ENCODE peak calls at places on chromosomes 3 and 15, in five cellular contexts. One of them, this sample, is unnamed.
A peak's percentile ranks its signal among the peaks of the same experiment; 100 is the strongest.

GRCh38 chr3:129047553-129047839 is 13.1 kb upstream of the GP9 start:
- DNase-seq in CD8-positive, alpha-beta memory T cell: no peak
- DNase-seq in psoas muscle: no peak
- DNase-seq in ovary: no peak
- DNase-seq in fibroblast of lung: no peak
- DNase-seq in this sample: no peak

GRCh38 chr3:137047240-137047639 is 89.5 kb downstream of the IL20RB start:
- DNase-seq in CD8-positive, alpha-beta memory T cell: no peak
- DNase-seq in psoas muscle: no peak
- DNase-seq in ovary: no peak
- DNase-seq in fibroblast of lung: no peak
- DNase-seq in this sample: no peak

GRCh38 chr15:53272116-53272515 is 482.0 kb upstream of the ONECUT1 start:
- DNase-seq in CD8-positive, alpha-beta memory T cell: no peak
- DNase-seq in psoas muscle: no peak
- DNase-seq in ovary: no peak
- DNase-seq in fibroblast of lung: no peak
- DNase-seq in this sample: no peak

GRCh38 chr3:64267774-64268604 is 42.7 kb upstream of the PRICKLE2 start:
- DNase-seq in CD8-positive, alpha-beta memory T cell: no peak
- DNase-seq in psoas muscle: peak; percentile 76
- DNase-seq in ovary: peak; percentile 70
- DNase-seq in fibroblast of lung: peak; percentile 78
- DNase-seq in this sample: peak; percentile 83

GRCh38 chr3:48412375-48413001 is 17.4 kb downstream of the PLXNB1 start:
- DNase-seq in CD8-positive, alpha-beta memory T cell: no peak
- DNase-seq in psoas muscle: peak; percentile 23
- DNase-seq in ovary: peak; percentile 31
- DNase-seq in fibroblast of lung: no peak
- DNase-seq in this sample: no peak

GRCh38 chr15:29825205-29825604 is 2.9 kb upstream of the TJP1 start:
- DNase-seq in CD8-positive, alpha-beta memory T cell: peak; percentile 80
- DNase-seq in psoas muscle: no peak
- DNase-seq in ovary: no peak
- DNase-seq in fibroblast of lung: no peak
- DNase-seq in this sample: no peak

GRCh38 chr3:9778102-9778501 is 8.4 kb upstream of the CAMK1 start:
- DNase-seq in CD8-positive, alpha-beta memory T cell: no peak
- DNase-seq in psoas muscle: peak; percentile 61
- DNase-seq in ovary: no peak
- DNase-seq in fibroblast of lung: peak; percentile 52
- DNase-seq in this sample: no peak

GRCh38 chr3:81888822-81889557 is 127.5 kb upstream of the GBE1 start:
- DNase-seq in CD8-positive, alpha-beta memory T cell: no peak
- DNase-seq in psoas muscle: no peak
- DNase-seq in ovary: no peak
- DNase-seq in fibroblast of lung: peak; percentile 66
- DNase-seq in this sample: no peak

GRCh38 chr15:89104172-89104564 is 15.9 kb downstream of the ABHD2 start:
- DNase-seq in CD8-positive, alpha-beta memory T cell: no peak
- DNase-seq in psoas muscle: peak; percentile 82
- DNase-seq in ovary: no peak
- DNase-seq in fibroblast of lung: peak; percentile 77
- DNase-seq in this sample: no peak

GRCh38 chr15:89101302-89102191 is 13.3 kb downstream of the ABHD2 start:
- DNase-seq in CD8-positive, alpha-beta memory T cell: no peak
- DNase-seq in psoas muscle: peak; percentile 87
- DNase-seq in ovary: peak; percentile 80
- DNase-seq in fibroblast of lung: peak; percentile 95
- DNase-seq in this sample: peak; percentile 91

GRCh38 chr15:89106200-89106599 is 17.9 kb downstream of the ABHD2 start:
- DNase-seq in CD8-positive, alpha-beta memory T cell: no peak
- DNase-seq in psoas muscle: no peak
- DNase-seq in ovary: no peak
- DNase-seq in fibroblast of lung: no peak
- DNase-seq in this sample: no peak

GRCh38 chr15:89105147-89105546 is 16.9 kb downstream of the ABHD2 start:
- DNase-seq in CD8-positive, alpha-beta memory T cell: no peak
- DNase-seq in psoas muscle: no peak
- DNase-seq in ovary: no peak
- DNase-seq in fibroblast of lung: peak; percentile 96
- DNase-seq in this sample: no peak

DNA sequence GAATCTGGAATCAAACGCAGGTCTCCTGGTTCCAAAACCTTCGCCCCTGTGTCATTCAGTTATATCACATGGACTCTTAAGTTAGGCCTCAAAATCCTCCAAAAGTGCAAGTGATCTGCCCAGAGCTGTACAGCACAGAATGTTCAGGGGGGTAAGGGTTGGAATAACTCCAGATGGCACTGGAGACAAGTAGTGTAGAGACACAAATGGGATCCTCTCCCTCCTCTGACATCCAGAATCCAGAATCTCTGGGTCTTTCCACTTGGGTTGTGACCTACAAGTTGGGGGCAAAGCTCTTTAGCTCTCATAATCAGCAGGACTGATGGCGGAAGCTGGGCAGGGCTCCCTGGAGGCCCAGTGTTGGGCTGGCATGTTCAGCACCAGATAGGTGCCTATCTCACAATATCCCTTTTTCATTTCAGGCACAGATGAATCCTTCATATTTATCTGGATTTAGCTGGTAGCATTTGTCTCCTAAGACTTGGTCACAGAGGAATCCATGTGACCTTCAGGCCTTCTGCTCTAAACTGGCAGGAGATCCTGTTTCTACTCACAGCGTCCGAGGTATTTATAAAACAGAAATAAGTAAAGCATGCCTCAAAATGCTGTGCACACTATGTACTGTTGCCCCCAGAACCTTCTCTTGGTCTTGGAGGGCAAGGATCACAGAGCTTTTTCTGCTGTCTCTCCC is 15.4 kb downstream of the ABHD2 start:
- DNase-seq in CD8-positive, alpha-beta memory T cell: no peak
- DNase-seq in psoas muscle: no peak
- DNase-seq in ovary: no peak
- DNase-seq in fibroblast of lung: no peak
- DNase-seq in this sample: no peak
- H3K4me1 ChIP-seq in CD8-positive, alpha-beta memory T cell: no peaks in the 10 kb centered on the region
- H3K4me1 ChIP-seq in psoas muscle: peaks cover 89% of the 10 kb centered on the region
- H3K4me1 ChIP-seq in ovary: peaks cover 37% of the 10 kb centered on the region
- H3K4me1 ChIP-seq in fibroblast of lung: peaks cover 50% of the 10 kb centered on the region
- H3K4me1 ChIP-seq in this sample: no peaks in the 10 kb centered on the region

DNA sequence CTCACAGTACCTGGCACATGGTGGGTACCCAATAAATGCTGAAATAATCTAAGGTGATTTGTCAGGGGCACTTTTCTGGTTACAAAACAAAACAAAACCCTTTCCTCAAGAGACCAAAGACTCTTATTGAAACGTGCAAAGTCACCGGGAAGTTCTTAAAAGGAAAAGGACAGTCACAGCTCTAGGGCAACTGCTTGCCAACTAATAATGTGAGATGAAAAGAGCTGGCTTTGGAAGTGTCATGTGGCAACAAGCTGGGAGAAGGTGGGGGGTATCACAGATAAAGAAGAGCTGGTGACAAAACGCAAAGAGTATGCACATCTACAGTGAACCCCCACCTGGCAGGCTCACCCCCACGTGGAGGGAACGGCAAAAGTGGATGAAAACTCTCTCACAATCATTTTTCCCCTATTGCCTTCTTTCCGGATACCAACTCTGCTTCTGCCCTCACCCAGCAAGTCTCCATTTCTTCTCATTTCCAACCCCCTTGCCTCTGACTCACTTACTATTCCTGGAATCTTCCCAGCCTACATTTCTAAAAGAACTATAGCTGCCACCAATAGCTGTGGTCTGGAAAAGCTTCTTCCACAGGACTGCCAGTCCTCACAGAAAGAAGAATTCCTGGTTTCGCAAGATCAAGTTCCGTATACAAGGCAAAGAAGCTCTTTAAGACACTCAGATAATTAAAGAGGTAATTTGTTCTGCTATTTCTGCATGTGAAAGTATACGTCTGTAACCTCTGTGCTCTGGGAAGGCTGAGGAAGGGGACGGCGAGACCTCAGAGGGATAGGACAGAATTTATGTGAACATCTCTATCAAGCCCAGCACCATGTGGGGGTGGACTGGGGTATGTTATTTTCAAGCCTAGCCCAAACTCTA is 21.8 kb upstream of the ANPEP start:
- DNase-seq in CD8-positive, alpha-beta memory T cell: no peak
- DNase-seq in psoas muscle: no peak
- DNase-seq in ovary: no peak
- DNase-seq in fibroblast of lung: peak; percentile 96
- DNase-seq in this sample: peak; percentile 55
- H3K4me1 ChIP-seq in CD8-positive, alpha-beta memory T cell: no peaks in the 10 kb centered on the region
- H3K4me1 ChIP-seq in psoas muscle: peaks cover 25% of the 10 kb centered on the region
- H3K4me1 ChIP-seq in ovary: no peaks in the 10 kb centered on the region
- H3K4me1 ChIP-seq in fibroblast of lung: peaks cover 22% of the 10 kb centered on the region
- H3K4me1 ChIP-seq in this sample: no peaks in the 10 kb centered on the region

GRCh38 chr15:66738116-66738515 is 36.1 kb downstream of the SMAD6 start:
- DNase-seq in CD8-positive, alpha-beta memory T cell: no peak
- DNase-seq in psoas muscle: no peak
- DNase-seq in ovary: peak; percentile 15
- DNase-seq in fibroblast of lung: no peak
- DNase-seq in this sample: no peak
- H3K4me1 ChIP-seq in CD8-positive, alpha-beta memory T cell: no peaks in the 10 kb centered on the region
- H3K4me1 ChIP-seq in psoas muscle: peaks cover 8% of the 10 kb centered on the region
- H3K4me1 ChIP-seq in ovary: peaks cover 26% of the 10 kb centered on the region
- H3K4me1 ChIP-seq in fibroblast of lung: peaks cover 17% of the 10 kb centered on the region
- H3K4me1 ChIP-seq in this sample: peaks cover 53% of the 10 kb centered on the region

GRCh38 chr3:127215714-127216414 is 22.9 kb downstream of the PRR23E start:
- DNase-seq in CD8-positive, alpha-beta memory T cell: no peak
- DNase-seq in psoas muscle: no peak
- DNase-seq in ovary: no peak
- DNase-seq in fibroblast of lung: no peak
- DNase-seq in this sample: no peak
- H3K4me1 ChIP-seq in CD8-positive, alpha-beta memory T cell: no peaks in the 10 kb centered on the region
- H3K4me1 ChIP-seq in psoas muscle: no peaks in the 10 kb centered on the region
- H3K4me1 ChIP-seq in ovary: no peaks in the 10 kb centered on the region
- H3K4me1 ChIP-seq in fibroblast of lung: no peaks in the 10 kb centered on the region
- H3K4me1 ChIP-seq in this sample: no peaks in the 10 kb centered on the region